ENCODE peak calls at places on chromosome 15, in four cellular contexts. One of them, this sample, is unnamed.
A peak's percentile ranks its signal among the peaks of the same experiment; 100 is the strongest.

GRCh38 chr15:68272797-68273271 is 4.7 kb upstream of the FEM1B start:
- DNase-seq in RCC 7860: peak; percentile 81
- DNase-seq in occipital lobe: no peak
- DNase-seq in astrocyte of the spinal cord: no peak
- DNase-seq in this sample: peak; percentile 95

GRCh38 chr15:60062826-60063225 is 58.7 kb downstream of the FOXB1 start:
- DNase-seq in occipital lobe: no peak
- DNase-seq in astrocyte of the spinal cord: peak; percentile 41
- DNase-seq in RCC 7860: no peak
- DNase-seq in this sample: no peak

GRCh38 chr15:65330934-65331645 is 26.6 kb downstream of the RNU5B-1 start:
- DNase-seq in RCC 7860: no peak
- DNase-seq in astrocyte of the spinal cord: no peak
- DNase-seq in occipital lobe: no peak
- DNase-seq in this sample: no peak

GRCh38 chr15:51155906-51156305 is 61.2 kb upstream of the TNFAIP8L3 start:
- DNase-seq in occipital lobe: no peak
- DNase-seq in RCC 7860: no peak
- DNase-seq in astrocyte of the spinal cord: no peak
- DNase-seq in this sample: no peak

GRCh38 chr15:39235084-39235795 is 345.6 kb upstream of the THBS1 start:
- DNase-seq in RCC 7860: peak; percentile 62
- DNase-seq in astrocyte of the spinal cord: no peak
- DNase-seq in occipital lobe: no peak
- DNase-seq in this sample: no peak

GRCh38 chr15:77985931-77986480 is 91.5 kb downstream of the TBC1D2B start:
- DNase-seq in astrocyte of the spinal cord: no peak
- DNase-seq in occipital lobe: no peak
- DNase-seq in RCC 7860: no peak
- DNase-seq in this sample: no peak

GRCh38 chr15:77642793-77643430 is 10.2 kb upstream of the LINGO1 start:
- DNase-seq in RCC 7860: no peak
- DNase-seq in astrocyte of the spinal cord: no peak
- DNase-seq in occipital lobe: no peak
- DNase-seq in this sample: no peak

GRCh38 chr15:58438956-58439355 is 7.2 kb downstream of the LIPC start:
- DNase-seq in RCC 7860: peak; percentile 56
- DNase-seq in astrocyte of the spinal cord: peak; percentile 31
- DNase-seq in occipital lobe: no peak
- DNase-seq in this sample: no peak

GRCh38 chr15:68469162-68470048 is 37.4 kb upstream of the ITGA11 start:
- DNase-seq in RCC 7860: no peak
- DNase-seq in occipital lobe: no peak
- DNase-seq in astrocyte of the spinal cord: peak; percentile 58
- DNase-seq in this sample: no peak

This sample was measured in kidney glomerular epithelial cell.